ENCODE peak calls at places on chromosomes 12 and 14, in six cellular contexts. G, W, Q, I, U and O are unnamed samples.

GRCh38 chr12:59708484-59708883 is 112.7 kb downstream of the SLC16A7 start:
- DNase-seq in I (no peak), W (no peak), U (no peak), Q (no peak), G (no peak), O (no peak)

GRCh38 chr12:113831016-113831415 is 135.1 kb downstream of the RBM19 start:
- DNase-seq in U (no peak), G (no peak), Q (peak), W (no peak), I (no peak), O (no peak)

GRCh38 chr14:22084393-22085281 is 411.0 kb upstream of the OR4E1 start:
- DNase-seq in U (no peak), G (peak), W (peak), I (no peak), Q (peak), O (no peak)

GRCh38 chr12:101759396-101760047 is 20.3 kb upstream of the SYCP3 start:
- DNase-seq in U (no peak), W (no peak), Q (no peak), G (no peak), I (no peak), O (no peak)

GRCh38 chr14:21965042-21965441 is 291.4 kb upstream of the OR4E1 start:
- DNase-seq in I (no peak), Q (no peak), U (no peak), W (no peak), G (no peak), O (no peak)

GRCh38 chr12:123149828-123150272 is 1.0 kb downstream of the PITPNM2 start:
- DNase-seq in W (no peak), Q (no peak), G (no peak), I (no peak), U (no peak), O (no peak)

GRCh38 chr12:3869860-3870259 is 3.3 kb downstream of the PARP11 start:
- DNase-seq in W (no peak), Q (no peak), G (no peak), U (no peak), I (no peak), O (no peak)

GRCh38 chr14:96275182-96276112 is 19.4 kb downstream of the BDKRB1 start:
- DNase-seq in U (peak), Q (peak), I (no peak), W (peak), G (peak), O (peak)

GRCh38 chr14:53953828-53954550 is 2.6 kb downstream of the BMP4 start:
- DNase-seq in U (peak), I (peak), Q (peak), G (no peak), W (no peak), O (no peak)

GRCh38 chr12:50723870-50724269 is 40.0 kb upstream of the ATF1 start:
- DNase-seq in W (no peak), G (no peak), U (no peak), Q (peak), I (no peak), O (no peak)

GRCh38 chr12:44317651-44318126 is 481.8 kb downstream of the TMEM117 start:
- DNase-seq in I (no peak), G (no peak), U (no peak), Q (peak), W (no peak), O (no peak)

GRCh38 chr14:68404652-68405183 is 388.1 kb downstream of the ZFP36L1 start:
- DNase-seq in I (no peak), Q (no peak), G (no peak), U (no peak), W (no peak), O (no peak)

GRCh38 chr14:95835331-95835730 is 41.3 kb upstream of the TUNAR start:
- DNase-seq in Q (no peak), I (no peak), G (no peak), U (no peak), W (no peak), O (no peak)

GRCh38 chr12:43816168-43816567 is 10.1 kb upstream of the TWF1 start:
- DNase-seq in U (no peak), G (no peak), W (no peak), I (no peak), Q (no peak), O (no peak)

GRCh38 chr14:34930591-34931069 is 52.2 kb upstream of the SRP54 start:
- DNase-seq in I (no peak), Q (no peak), U (no peak), G (no peak), W (no peak), O (no peak)

GRCh38 chr14:59919582-59920377 is at the start of gene LRRC9:
- DNase-seq in U (peak), G (peak), Q (no peak), I (peak), W (peak), O (peak)

GRCh38 chr12:111069886-111070285 is 149.5 kb upstream of the MYL2 start:
- DNase-seq in G (no peak), Q (no peak), U (no peak), I (no peak), W (no peak), O (no peak)

GRCh38 chr12:70626180-70626579 is 11.0 kb downstream of the PTPRB start:
- DNase-seq in G (no peak), Q (no peak), U (no peak), W (no peak), I (no peak), O (no peak)

GRCh38 chr14:68308695-68309094 is 484.2 kb downstream of the ZFP36L1 start:
- DNase-seq in W (no peak), G (no peak), U (no peak), Q (peak), I (no peak), O (no peak)